ENCODE peak calls at places on chromosomes 4 and X, in nine cellular contexts. P is omental fat pad; T is cardiac muscle cell; J is nephron progenitor cell; V is sigmoid colon; Q is lung; L is activated CD8-positive, alpha-beta T cell treated with anti-CD3 and anti-CD28 coated beads for 36 hours; A is AG09319; N is AG10803. W is an unnamed sample.

GRCh38 chr4:140743194-140743931 is 12.8 kb downstream of the TBC1D9 start:
- DNase-seq in P (no peak), T (no peak), J (no peak), V (no peak), Q (no peak), L (no peak), A (no peak), N (peak; percentile 34), W (peak; percentile 29)

GRCh38 chrX:110435191-110435590 is 76.5 kb downstream of the RTL9 start:
- DNase-seq in P (no peak), T (no peak), J (no peak), V (no peak), Q (no peak), L (no peak), A (no peak), N (no peak), W (no peak)

GRCh38 chr4:76589872-76590846 is 155.1 kb downstream of the SHROOM3 start:
- DNase-seq in P (no peak), T (peak; percentile 96), J (peak; percentile 74), V (no peak), Q (peak; percentile 75), L (no peak), A (peak; percentile 77), N (peak; percentile 99), W (peak; percentile 93)

GRCh38 chrX:21374994-21375794 is 976 bp downstream of the CNKSR2 start:
- DNase-seq in P (no peak), T (no peak), J (peak; percentile 40), V (no peak), Q (no peak), L (peak; percentile 12), A (no peak), N (no peak), W (no peak)

GRCh38 chr4:77917075-77917474 is 54.4 kb downstream of the MRPL1 start:
- DNase-seq in P (no peak), T (no peak), J (no peak), V (no peak), Q (no peak), L (no peak), A (no peak), N (no peak), W (no peak)

GRCh38 chr4:178577933-178578332 is 1135.7 kb upstream of the AGA start:
- DNase-seq in P (no peak), T (no peak), J (no peak), V (no peak), Q (no peak), L (peak; percentile 2), A (no peak), N (no peak), W (no peak)

GRCh38 chrX:17291998-17292658 is 82.9 kb upstream of the NHS start:
- DNase-seq in P (no peak), T (peak; percentile 3), J (no peak), V (peak; percentile 68), Q (no peak), L (no peak), A (no peak), N (no peak), W (no peak)

GRCh38 chrX:100449696-100450606 is 39.9 kb upstream of the PCDH19 start:
- DNase-seq in P (no peak), T (peak; percentile 38), J (no peak), V (no peak), Q (no peak), L (no peak), A (no peak), N (no peak), W (peak; percentile 35)

GRCh38 chr4:186132577-186133277 is 28.2 kb downstream of the FAM149A start:
- DNase-seq in P (no peak), T (peak; percentile 60), J (peak; percentile 41), V (no peak), Q (no peak), L (peak; percentile 17), A (no peak), N (peak; percentile 3), W (peak; percentile 55)
- TF ChIP-seq CTCF in P (no peak), T (peak; percentile 46), J (peak; percentile 21), V (no peak), Q (no peak), L (no peak), A (no peak), N (peak; percentile 16), W (peak; percentile 36)

DNA sequence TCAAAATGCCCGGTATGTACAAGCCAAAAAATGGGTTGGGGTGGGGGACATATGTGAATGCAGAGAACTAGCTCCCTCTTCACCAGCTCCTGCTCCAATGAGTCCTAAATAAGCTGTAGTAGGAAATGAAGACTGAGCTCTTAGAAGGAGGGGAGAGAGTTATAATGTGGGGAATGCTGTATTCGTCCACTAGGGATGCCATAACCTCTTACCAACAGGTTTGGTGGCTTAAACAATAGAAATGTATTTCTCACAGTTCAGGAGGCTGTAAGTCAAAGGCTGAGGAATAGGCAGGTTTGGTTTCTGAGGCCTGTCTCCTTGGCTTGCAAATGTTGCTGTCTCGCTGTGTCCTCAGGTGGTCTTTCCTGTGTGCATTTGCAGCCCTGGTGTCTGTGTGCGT is 4.4 kb upstream of the INPP4B start:
- DNase-seq in P (no peak), T (peak; percentile 11), J (no peak), V (no peak), Q (no peak), L (no peak), A (no peak), N (no peak), W (peak; percentile 14)
- TF ChIP-seq CTCF in P (no peak), T (peak; percentile 41), J (peak; percentile 30), V (no peak), Q (no peak), L (no peak), A (peak; percentile 13), N (peak; percentile 54), W (peak; percentile 46)

DNA sequence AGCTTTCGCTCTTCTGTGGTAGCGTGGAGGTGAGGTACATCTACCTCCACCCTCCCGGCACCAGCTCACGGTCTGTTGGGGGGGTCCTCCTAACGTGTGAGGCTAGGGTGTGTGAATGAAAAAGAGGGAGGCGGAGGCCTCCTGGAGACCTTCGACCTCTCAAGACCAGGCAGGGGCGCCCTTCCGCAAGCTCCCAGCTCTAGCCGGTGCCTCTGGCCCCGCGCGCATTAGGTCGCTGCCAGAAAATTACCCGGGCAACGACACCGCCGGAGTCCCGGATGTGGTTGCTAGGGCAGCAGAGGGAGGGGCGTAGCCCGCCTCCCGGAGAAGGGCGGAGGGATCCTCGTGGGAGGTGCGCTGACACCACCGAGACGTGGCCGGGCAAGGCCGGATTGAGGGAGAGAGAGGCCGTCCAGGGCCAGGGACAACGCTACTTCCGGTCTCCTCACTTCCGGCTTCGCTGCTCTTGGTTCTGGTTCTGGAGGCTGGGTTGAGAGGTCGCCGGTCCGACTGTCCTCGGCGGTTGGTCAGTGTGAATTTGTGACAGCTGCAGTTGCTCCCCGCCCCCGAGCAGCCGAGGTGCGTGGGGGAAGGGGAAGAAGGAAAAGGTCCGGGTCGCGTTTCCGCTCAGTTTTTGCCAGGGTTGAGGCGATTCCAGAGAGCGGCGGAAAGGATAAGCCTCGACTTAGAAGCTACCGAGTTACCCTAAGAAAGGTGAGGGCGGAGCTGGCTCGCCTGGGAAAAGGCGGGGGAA is at the start of the genes ARFIP1 and TIGD4:
- DNase-seq in P (peak; percentile 86), T (peak; percentile 99), J (peak; percentile 96), V (peak; percentile 99), Q (peak; percentile 98), L (peak; percentile 96), A (peak; percentile 92), N (peak; percentile 96), W (peak; percentile 98)
- TF ChIP-seq CTCF in P (no peak), T (peak; percentile 35), J (no peak), V (no peak), Q (no peak), L (no peak), A (peak; percentile 37), N (peak; percentile 24), W (peak; percentile 18)

DNA sequence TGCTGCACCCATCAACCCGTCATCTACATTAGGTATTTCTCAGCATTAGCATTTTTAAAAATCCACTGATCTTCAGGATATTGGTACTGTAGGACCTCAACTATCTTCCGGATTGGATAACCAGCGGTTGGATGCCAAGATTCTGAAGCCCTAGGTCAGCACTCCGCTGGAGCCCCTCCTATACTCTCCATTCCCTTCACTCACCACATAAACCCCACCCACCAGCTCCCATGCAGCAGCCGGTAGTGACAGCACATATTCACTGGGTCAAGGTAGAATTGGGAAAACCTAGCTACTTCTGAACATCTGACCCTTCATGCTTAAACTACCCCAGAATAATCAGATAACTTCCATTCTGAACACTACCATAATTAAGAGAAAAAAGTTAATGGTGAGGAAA is 134.9 kb downstream of the CORIN start:
- DNase-seq in P (no peak), T (no peak), J (no peak), V (no peak), Q (no peak), L (no peak), A (no peak), N (no peak), W (no peak)
- TF ChIP-seq CTCF in P (no peak), T (no peak), J (no peak), V (no peak), Q (no peak), L (no peak), A (no peak), N (no peak), W (no peak)

DNA sequence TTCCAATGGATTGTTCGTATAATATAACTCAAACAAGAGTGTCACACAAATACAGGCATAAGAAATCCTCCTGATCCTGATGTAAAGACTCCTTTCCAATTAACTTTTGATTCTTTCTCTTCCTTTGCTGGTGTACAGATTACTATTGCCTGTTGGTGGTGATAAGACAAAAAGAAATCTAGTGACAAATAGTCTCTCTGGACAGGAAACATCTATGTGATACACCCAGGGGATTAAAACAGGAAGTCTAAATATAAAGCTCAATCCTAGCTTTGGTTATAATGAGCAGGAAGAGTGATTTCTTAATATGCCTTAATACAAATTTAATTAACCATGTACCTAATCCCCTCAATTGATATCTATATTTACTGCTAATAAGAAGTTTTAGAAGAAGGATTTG is 45.1 kb downstream of the ARHGEF6 start:
- DNase-seq in P (no peak), T (no peak), J (no peak), V (no peak), Q (no peak), L (no peak), A (no peak), N (no peak), W (no peak)
- TF ChIP-seq CTCF in P (no peak), T (no peak), J (no peak), V (no peak), Q (no peak), L (no peak), A (no peak), N (no peak), W (no peak)

DNA sequence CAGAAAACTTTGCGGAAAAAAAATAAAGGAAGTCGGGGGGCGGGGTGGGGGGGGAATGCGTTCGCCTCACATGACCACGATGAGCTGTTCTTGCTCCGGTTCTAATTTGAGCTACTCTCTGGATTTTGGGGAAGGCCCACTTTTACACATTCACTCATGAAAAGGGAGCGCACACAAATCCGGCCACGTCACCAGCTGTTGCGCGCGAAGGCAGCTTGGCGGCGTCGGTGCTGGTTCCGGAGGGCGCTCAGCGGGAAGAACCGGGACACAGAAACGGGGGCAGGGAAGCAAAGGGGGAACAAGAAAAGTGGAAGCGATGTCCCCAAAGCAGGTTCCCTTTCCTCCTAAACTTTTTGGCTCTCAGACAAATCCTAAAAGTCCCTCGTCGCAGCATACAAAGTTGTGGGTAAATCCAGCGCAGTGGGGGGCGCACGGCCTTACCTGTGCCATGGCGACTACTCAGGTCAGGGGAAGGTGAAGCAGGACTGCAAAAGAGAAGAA is 590 bp downstream of the ANXA5 start:
- DNase-seq in P (peak; percentile 60), T (peak; percentile 87), J (peak; percentile 45), V (peak; percentile 94), Q (peak; percentile 78), L (peak; percentile 69), A (peak; percentile 63), N (peak; percentile 90), W (peak; percentile 87)
- TF ChIP-seq CTCF in P (no peak), T (peak; percentile 31), J (no peak), V (no peak), Q (no peak), L (no peak), A (peak; percentile 18), N (peak; percentile 36), W (peak; percentile 31)

GRCh38 chrX:132022115-132022862 is 813 bp upstream of the STK26 start:
- DNase-seq in P (no peak), T (peak; percentile 10), J (no peak), V (no peak), Q (no peak), L (peak; percentile 32), A (no peak), N (no peak), W (no peak)
- TF ChIP-seq CTCF in P (no peak), T (peak; percentile 30), J (peak; percentile 36), V (no peak), Q (no peak), L (peak; percentile 48), A (no peak), N (no peak), W (peak; percentile 42)